ENCODE peak calls at places on chromosome 19, in six cellular contexts. M is left ventricle myocardium inferior, D is neural progenitor cell, F is AG10803, O is endodermal cell, J is fibroblast of villous mesenchyme. Q is an unnamed sample.

GRCh38 chr19:50492303-50493052 is 15.8 kb upstream of the GARIN5A start:
- DNase-seq in M (no peak), O (peak; percentile 69), D (peak; percentile 24), J (no peak), F (no peak), Q (no peak)

GRCh38 chr19:33797821-33798633 is 1.4 kb downstream of the KCTD15 start:
- DNase-seq in D (peak; percentile 88), M (peak; percentile 79), F (peak; percentile 33), J (peak; percentile 64), O (peak; percentile 89), Q (no peak)

GRCh38 chr19:34794289-34794960 is 21.4 kb upstream of the ZNF599 start:
- DNase-seq in M (no peak), J (no peak), O (no peak), D (no peak), F (no peak), Q (no peak)

GRCh38 chr19:13526552-13526951 is 20.3 kb upstream of the CACNA1A start:
- DNase-seq in O (peak; percentile 89), M (no peak), D (peak; percentile 34), F (peak; percentile 5), J (no peak), Q (peak; percentile 15)

GRCh38 chr19:41575998-41576397 is at the start of gene CEACAM21:
- DNase-seq in D (no peak), O (no peak), M (peak; percentile 52), J (no peak), F (no peak), Q (no peak)

GRCh38 chr19:3046621-3047306 is 15.5 kb downstream of the TLE5 start:
- DNase-seq in J (peak; percentile 38), D (peak; percentile 93), F (no peak), M (no peak), O (peak; percentile 91), Q (no peak)

GRCh38 chr19:35169226-35169995 is 14.9 kb downstream of the FXYD5 start:
- DNase-seq in F (no peak), D (no peak), J (no peak), M (no peak), O (peak; percentile 7), Q (no peak)

GRCh38 chr19:13797870-13798269 is 2.6 kb downstream of the ZSWIM4 start:
- DNase-seq in D (no peak), J (peak; percentile 64), F (peak; percentile 85), M (no peak), O (no peak), Q (no peak)

GRCh38 chr19:33752945-33753344 is 43.7 kb upstream of the KCTD15 start:
- DNase-seq in J (no peak), F (no peak), D (no peak), O (no peak), M (no peak), Q (no peak)

GRCh38 chr19:20482721-20483120 is 82.9 kb downstream of the ZNF737 start:
- DNase-seq in O (peak; percentile 42), D (no peak), J (no peak), F (no peak), M (no peak), Q (no peak)

GRCh38 chr19:1947651-1948209 is 6.8 kb downstream of the CSNK1G2 start:
- DNase-seq in M (no peak), O (no peak), D (no peak), F (no peak), J (peak; percentile 7), Q (no peak)

GRCh38 chr19:55526216-55527196 is 10.4 kb downstream of the SBK2 start:
- DNase-seq in D (no peak), O (peak; percentile 89), J (peak; percentile 64), M (peak; percentile 82), F (peak; percentile 49), Q (no peak)

GRCh38 chr19:29484876-29485275 is 40.9 kb upstream of the VSTM2B start:
- DNase-seq in M (no peak), O (peak; percentile 26), J (no peak), D (no peak), F (no peak), Q (no peak)

GRCh38 chr19:28519950-28520861 is 692.7 kb downstream of the UQCRFS1 start:
- DNase-seq in M (no peak), J (no peak), O (no peak), D (peak; percentile 17), F (peak; percentile 20), Q (no peak)

GRCh38 chr19:1873524-1874473 is 10.4 kb upstream of the KLF16 start:
- DNase-seq in M (peak; percentile 67), O (no peak), D (no peak), F (no peak), J (no peak), Q (no peak)

GRCh38 chr19:17327654-17328516 is 6.8 kb downstream of the ANO8 start:
- DNase-seq in M (no peak), F (no peak), D (peak; percentile 96), J (peak; percentile 72), O (peak; percentile 97), Q (no peak)

GRCh38 chr19:15075801-15076200 is 6.2 kb upstream of the OR1I1 start:
- DNase-seq in D (no peak), J (no peak), M (no peak), O (no peak), F (no peak), Q (no peak)

GRCh38 chr19:15074371-15074770 is 7.6 kb upstream of the OR1I1 start:
- DNase-seq in O (no peak), D (no peak), F (no peak), J (no peak), M (no peak), Q (no peak)

GRCh38 chr19:15072930-15073647 is 8.9 kb upstream of the OR1I1 start:
- DNase-seq in F (no peak), J (no peak), M (no peak), O (peak; percentile 62), D (peak; percentile 7), Q (no peak)
- H3K4me3 ChIP-seq in F (no peak overlapping the region), J (no peak overlapping the region), M (no peak overlapping the region), O (no peak overlapping the region), D (no peak overlapping the region), Q (no peak overlapping the region)

GRCh38 chr19:39247701-39248664 is 673 bp downstream of the IFNL4 start:
- DNase-seq in F (no peak), J (no peak), D (peak; percentile 67), O (peak; percentile 79), M (no peak), Q (no peak)
- H3K4me3 ChIP-seq in F (no peak overlapping the region), J (no peak overlapping the region), D (peak overlapping the region; percentile 27), O (no peak overlapping the region), M (peak overlapping the region; percentile 21), Q (peak overlapping the region; percentile 7)

GRCh38 chr19:49120868-49121267 is 1.5 kb downstream of the PPFIA3 start:
- DNase-seq in F (no peak), M (no peak), O (no peak), J (no peak), D (no peak), Q (no peak)

GRCh38 chr19:49117677-49118564 is 1.0 kb downstream of the C19orf73 start:
- DNase-seq in J (no peak), D (no peak), F (no peak), O (no peak), M (peak; percentile 36), Q (no peak)

GRCh38 chr19:49119411-49120324 is at the start of gene PPFIA3:
- DNase-seq in F (peak; percentile 53), M (peak; percentile 76), J (peak; percentile 65), D (peak; percentile 93), O (peak; percentile 87), Q (no peak)

GRCh38 chr19:49118565-49119410 is at the start of gene C19orf73:
- DNase-seq in M (peak; percentile 96), J (peak; percentile 94), F (peak; percentile 91), D (peak; percentile 97), O (peak; percentile 97), Q (peak; percentile 61)

GRCh38 chr19:49120325-49120683 is 960 bp downstream of the PPFIA3 start:
- DNase-seq in M (no peak), O (no peak), F (no peak), J (no peak), D (no peak), Q (no peak)
- H3K4me3 ChIP-seq in M (peak overlapping the region; percentile 75), O (no peak overlapping the region), F (no peak overlapping the region), J (no peak overlapping the region), D (no peak overlapping the region), Q (no peak overlapping the region)

DNA sequence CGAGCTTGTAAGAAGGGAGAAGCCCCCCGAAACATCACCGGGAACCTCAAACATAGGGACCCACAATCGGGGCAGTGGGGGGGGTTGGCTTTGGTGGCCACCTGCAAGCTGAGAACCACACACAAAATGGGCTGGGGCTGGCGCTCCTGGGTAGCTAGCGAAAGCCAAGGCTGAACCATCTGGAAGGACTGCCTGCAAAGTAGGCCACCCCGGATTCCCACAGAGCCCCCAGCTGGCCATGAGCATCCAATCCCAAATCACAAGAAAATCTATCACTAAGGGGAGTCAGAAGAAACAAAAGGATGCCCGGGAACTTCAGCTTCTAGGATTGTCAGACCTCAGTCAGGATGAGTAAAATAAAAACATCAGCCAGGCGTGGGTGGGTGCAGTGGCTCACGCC is 2.8 kb upstream of the PSPN start:
- DNase-seq in D (no peak), F (no peak), M (no peak), J (no peak), O (no peak), Q (no peak)
- H3K4me3 ChIP-seq in D (no peak overlapping the region), F (no peak overlapping the region), M (no peak overlapping the region), J (no peak overlapping the region), O (no peak overlapping the region), Q (no peak overlapping the region)

GRCh38 chr19:686589-687297 is 8.5 kb downstream of the PRSS57 start:
- DNase-seq in O (no peak), M (no peak), J (no peak), F (no peak), D (no peak), Q (no peak)
- H3K4me3 ChIP-seq in O (no peak overlapping the region), M (no peak overlapping the region), J (no peak overlapping the region), F (no peak overlapping the region), D (no peak overlapping the region), Q (no peak overlapping the region)

DNA sequence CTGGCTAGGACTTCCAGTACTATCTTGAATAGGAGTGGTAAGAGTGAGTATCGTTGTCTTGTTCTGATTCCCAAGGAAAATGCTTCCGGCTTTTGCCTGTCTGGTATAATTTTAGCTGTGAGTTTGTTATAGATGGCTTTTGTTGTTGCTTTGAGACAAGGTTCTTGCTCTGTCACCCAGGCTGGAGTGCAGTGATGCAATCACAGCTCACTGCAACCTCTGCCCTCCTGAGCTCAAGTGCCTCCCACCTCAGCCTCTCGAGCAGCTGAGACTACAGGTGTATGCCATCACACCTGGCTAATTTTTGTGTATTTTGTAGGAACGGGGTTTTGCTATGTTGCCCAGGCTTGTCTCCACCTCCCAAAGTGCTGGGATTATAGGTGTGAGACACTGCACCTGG is 6.1 kb upstream of the ZNF543 start:
- DNase-seq in M (no peak), J (no peak), F (no peak), D (no peak), O (no peak), Q (no peak)
- H3K4me3 ChIP-seq in M (no peak overlapping the region), J (no peak overlapping the region), F (no peak overlapping the region), D (no peak overlapping the region), O (no peak overlapping the region), Q (no peak overlapping the region)

GRCh38 chr19:4647676-4648644 is 8.6 kb downstream of the TNFAIP8L1 start:
- DNase-seq in J (no peak), D (no peak), F (no peak), O (peak; percentile 81), M (peak; percentile 74), Q (no peak)
- H3K4me3 ChIP-seq in J (no peak overlapping the region), D (no peak overlapping the region), F (no peak overlapping the region), O (no peak overlapping the region), M (peak overlapping the region; percentile 38), Q (no peak overlapping the region)